ENCODE peak calls at places on chromosomes 16 and 17, in nine cellular contexts. X is epithelial cell of esophagus, N is A549, V is IMR-90, B is upper lobe of right lung, K is neural progenitor cell, O is HepG2, D is left lung, J is cardiac fibroblast. A is an unnamed sample.

GRCh38 chr16:75053791-75054555 is 55.1 kb downstream of the ZNRF1 start:
- DNase-seq in X (no peak), N (no peak), V (no peak), B (no peak), K (no peak), O (peak), D (no peak), J (no peak), A (no peak)

GRCh38 chr16:66588981-66589713 is 9.9 kb downstream of the CMTM2 start:
- DNase-seq in X (peak), N (peak), V (peak), B (peak), K (peak), O (peak), D (peak), J (peak), A (no peak)

GRCh38 chr17:1179635-1180433 is at the start of gene ABR:
- DNase-seq in X (no peak), N (peak), V (peak), B (peak), K (peak), O (no peak), D (peak), J (peak), A (peak)

GRCh38 chr16:24253192-24253591 is 2.9 kb upstream of the CACNG3 start:
- DNase-seq in X (peak), N (peak), V (peak), B (no peak), K (peak), O (peak), D (no peak), J (peak), A (peak)

GRCh38 chr17:36072431-36073121 is 8.5 kb downstream of the CCL18 start:
- DNase-seq in X (peak), N (peak), V (peak), B (peak), K (peak), O (peak), D (peak), J (peak), A (peak)

GRCh38 chr16:75546293-75546692 is 9.8 kb downstream of the TMEM231 start:
- DNase-seq in X (no peak), N (no peak), V (no peak), B (peak), K (no peak), O (no peak), D (no peak), J (no peak), A (no peak)

GRCh38 chr17:1762906-1763829 is 1.3 kb downstream of the SERPINF1 start:
- DNase-seq in X (peak), N (no peak), V (peak), B (no peak), K (peak), O (peak), D (no peak), J (peak), A (peak)

GRCh38 chr17:65027305-65027704 is 29.2 kb downstream of the GNA13 start:
- DNase-seq in X (peak), N (peak), V (peak), B (no peak), K (peak), O (peak), D (no peak), J (peak), A (peak)

GRCh38 chr17:19311421-19312215 is 50.9 kb downstream of the B9D1 start:
- DNase-seq in X (no peak), N (no peak), V (peak), B (no peak), K (no peak), O (no peak), D (no peak), J (peak), A (peak)

GRCh38 chr17:45282683-45283644 is 21.1 kb upstream of the SPATA32 start:
- DNase-seq in X (no peak), N (no peak), V (peak), B (peak), K (no peak), O (no peak), D (peak), J (peak), A (peak)

GRCh38 chr17:6831662-6832263 is at the start of gene TEKT1:
- DNase-seq in X (peak), N (peak), V (peak), B (peak), K (peak), O (peak), D (peak), J (peak), A (peak)

GRCh38 chr16:2333772-2334379 is 6.7 kb downstream of the ABCA3 start:
- DNase-seq in X (no peak), N (peak), V (no peak), B (no peak), K (no peak), O (peak), D (no peak), J (no peak), A (peak)

GRCh38 chr17:45702666-45703266 is 81.4 kb upstream of the CRHR1 start:
- DNase-seq in X (peak), N (no peak), V (peak), B (no peak), K (peak), O (no peak), D (no peak), J (peak), A (peak)

GRCh38 chr17:79372470-79373238 is 238.2 kb downstream of the RBFOX3 start:
- DNase-seq in X (no peak), N (no peak), V (no peak), B (no peak), K (no peak), O (no peak), D (peak), J (no peak), A (no peak)

GRCh38 chr17:45668316-45668715 is 115.8 kb upstream of the CRHR1 start:
- DNase-seq in X (no peak), N (no peak), V (no peak), B (no peak), K (no peak), O (no peak), D (no peak), J (no peak), A (no peak)

GRCh38 chr16:47057631-47057996 is 84.1 kb upstream of the DNAJA2 start:
- DNase-seq in X (no peak), N (no peak), V (no peak), B (peak), K (no peak), O (no peak), D (no peak), J (peak), A (no peak)

GRCh38 chr17:2995362-2995761 is 68.0 kb downstream of the OR1D5 start:
- DNase-seq in X (no peak), N (no peak), V (no peak), B (peak), K (no peak), O (no peak), D (peak), J (no peak), A (no peak)

GRCh38 chr16:85935957-85936760 is 37.2 kb downstream of the IRF8 start:
- DNase-seq in X (no peak), N (no peak), V (no peak), B (no peak), K (no peak), O (no peak), D (no peak), J (no peak), A (no peak)

GRCh38 chr16:69017036-69017783 is 88.2 kb upstream of the HAS3 start:
- DNase-seq in X (peak), N (peak), V (peak), B (no peak), K (no peak), O (no peak), D (no peak), J (peak), A (peak)

GRCh38 chr16:69482410-69482951 is 58.1 kb downstream of the CYB5B start:
- DNase-seq in X (no peak), N (no peak), V (peak), B (no peak), K (peak), O (no peak), D (no peak), J (peak), A (peak)

GRCh38 chr17:38797091-38797490 is 2.3 kb downstream of the PIP4K2B start:
- DNase-seq in X (peak), N (no peak), V (peak), B (no peak), K (no peak), O (no peak), D (no peak), J (no peak), A (peak)

GRCh38 chr16:21982108-21982507 is 18.8 kb downstream of the PDZD9 start:
- DNase-seq in X (no peak), N (no peak), V (no peak), B (no peak), K (no peak), O (no peak), D (no peak), J (no peak), A (no peak)

GRCh38 chr17:81034779-81035388 is at the start of gene BAIAP2:
- DNase-seq in X (peak), N (peak), V (peak), B (peak), K (peak), O (peak), D (peak), J (peak), A (peak)

GRCh38 chr17:37702605-37703004 is 42.3 kb downstream of the HNF1B start:
- DNase-seq in X (peak), N (peak), V (peak), B (no peak), K (no peak), O (no peak), D (no peak), J (peak), A (peak)
- TF ChIP-seq CTCF in X (peak), N (peak), V (peak), B (no peak), K (no peak), O (no peak), D (no peak), J (no peak), A (peak)

GRCh38 chr16:12449795-12450194 is 353.9 kb downstream of the CPPED1 start:
- DNase-seq in X (peak), N (no peak), V (peak), B (no peak), K (no peak), O (no peak), D (no peak), J (no peak), A (no peak)
- H3K4me3 ChIP-seq in X (no peak), N (no peak), V (no peak), B (no peak), K (no peak), O (no peak), D (no peak), J (no peak), A (no peak)

GRCh38 chr17:62996221-62996620 is 30.2 kb downstream of the TANC2 start:
- DNase-seq in X (no peak), N (no peak), V (no peak), B (no peak), K (no peak), O (no peak), D (no peak), J (no peak), A (no peak)

GRCh38 chr17:62998665-62999393 is 32.8 kb downstream of the TANC2 start:
- DNase-seq in X (peak), N (no peak), V (no peak), B (no peak), K (no peak), O (no peak), D (no peak), J (no peak), A (no peak)

GRCh38 chr17:62994931-62995330 is 28.9 kb downstream of the TANC2 start:
- DNase-seq in X (peak), N (no peak), V (peak), B (no peak), K (no peak), O (no peak), D (no peak), J (peak), A (peak)

GRCh38 chr17:62995377-62995885 is 29.4 kb downstream of the TANC2 start:
- DNase-seq in X (peak), N (peak), V (peak), B (no peak), K (peak), O (peak), D (no peak), J (peak), A (peak)
- TF ChIP-seq CTCF in X (peak), N (peak), V (peak), B (peak), K (peak), O (peak), D (no peak), J (peak), A (peak)

GRCh38 chr17:58337126-58337599 is 8.6 kb upstream of the TSPOAP1 start:
- DNase-seq in X (no peak), N (no peak), V (peak), B (peak), K (no peak), O (no peak), D (no peak), J (no peak), A (no peak)
- H3K4me3 ChIP-seq in X (no peak), N (no peak), V (no peak), B (peak), K (no peak), O (no peak), D (peak), J (no peak), A (no peak)

GRCh38 chr16:7026639-7027038 is 306.0 kb upstream of the RBFOX1 start:
- DNase-seq in X (no peak), N (no peak), V (no peak), B (no peak), K (peak), O (no peak), D (no peak), J (no peak), A (no peak)

GRCh38 chr16:7021653-7022275 is 310.9 kb upstream of the RBFOX1 start:
- DNase-seq in X (no peak), N (no peak), V (no peak), B (no peak), K (no peak), O (no peak), D (no peak), J (no peak), A (no peak)

GRCh38 chr16:7025616-7026190 is 306.9 kb upstream of the RBFOX1 start:
- DNase-seq in X (peak), N (peak), V (no peak), B (peak), K (peak), O (peak), D (peak), J (no peak), A (no peak)
- TF ChIP-seq CTCF in X (peak), N (peak), V (no peak), B (peak), K (peak), O (peak), D (peak), J (peak), A (peak)

DNA sequence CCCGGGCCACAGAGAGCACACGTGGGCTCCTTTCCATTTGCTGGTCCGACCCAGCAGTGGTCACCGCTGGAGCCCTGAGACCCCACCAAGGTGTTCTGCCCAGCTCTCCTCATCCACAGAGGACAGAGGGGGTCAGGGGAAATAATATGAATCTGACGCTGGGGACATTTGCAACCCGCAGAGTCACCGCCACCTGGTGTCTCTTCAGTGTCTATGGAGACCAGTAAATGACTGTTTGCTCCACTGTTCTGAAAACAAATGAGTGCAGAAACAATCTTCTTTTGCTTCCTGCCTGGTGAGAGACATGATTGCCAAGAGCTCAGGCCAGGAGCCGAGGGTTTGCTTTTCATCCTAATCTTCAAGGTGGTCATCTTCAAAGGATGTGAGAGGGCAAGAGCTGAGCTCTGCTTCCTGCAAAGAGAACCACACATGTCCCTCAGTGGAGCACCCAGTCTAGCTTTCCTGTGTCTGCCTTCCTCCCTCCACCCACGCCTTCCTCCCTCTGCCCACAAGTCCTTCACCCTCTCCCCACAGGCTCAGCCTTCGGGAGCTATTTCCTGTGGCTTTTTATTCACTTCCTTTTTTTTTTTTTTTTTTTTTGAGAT is 14.7 kb upstream of the KLHDC4 start:
- DNase-seq in X (peak), N (no peak), V (peak), B (peak), K (no peak), O (no peak), D (no peak), J (peak), A (peak)
- H3K4me3 ChIP-seq in X (no peak), N (no peak), V (no peak), B (no peak), K (no peak), O (no peak), D (no peak), J (no peak), A (no peak)

GRCh38 chr16:82439678-82440293 is 187.0 kb upstream of the CDH13 start:
- DNase-seq in X (peak), N (peak), V (peak), B (no peak), K (peak), O (peak), D (no peak), J (peak), A (peak)
- TF ChIP-seq CTCF in X (peak), N (no peak), V (peak), B (peak), K (peak), O (peak), D (no peak), J (peak), A (peak)

A was measured in AG10803.